ENCODE peak calls at places on chromosome 14, in seven cellular contexts. R is PC-3, S is GM23338, D is fibroblast of lung, A is MM.1S, U is HCT116, M is GM23248. N is an unnamed sample.

GRCh38 chr14:99327050-99327449 is 55.1 kb upstream of the BCL11B start:
- DNase-seq in M (no peak), S (no peak), D (no peak), A (no peak), U (no peak), R (no peak), N (no peak)

GRCh38 chr14:89638888-89639287 is 221.9 kb upstream of the FOXN3 start:
- DNase-seq in A (no peak), U (no peak), R (no peak), D (no peak), S (no peak), M (no peak), N (no peak)

GRCh38 chr14:23324455-23324846 is 3.2 kb downstream of the PABPN1 start:
- DNase-seq in M (no peak), U (no peak), D (no peak), S (no peak), A (no peak), R (no peak), N (no peak)

GRCh38 chr14:100762901-100763300 is 36.2 kb downstream of the DLK1 start:
- DNase-seq in U (no peak), A (no peak), S (no peak), R (no peak), D (no peak), M (no peak), N (no peak)

GRCh38 chr14:68444449-68445168 is 348.3 kb downstream of the ZFP36L1 start:
- DNase-seq in D (peak; percentile 64), R (peak; percentile 64), A (no peak), M (peak; percentile 59), S (no peak), U (no peak), N (no peak)

GRCh38 chr14:20986811-20987210 is 3.0 kb upstream of the METTL17 start:
- DNase-seq in D (peak; percentile 91), U (peak; percentile 48), S (no peak), A (no peak), R (peak; percentile 95), M (peak; percentile 96), N (peak; percentile 72)

GRCh38 chr14:32252030-32252670 is 49.1 kb upstream of the RNU6-8 start:
- DNase-seq in U (peak; percentile 62), M (peak; percentile 80), S (peak; percentile 85), A (peak; percentile 42), D (peak; percentile 85), R (peak; percentile 85), N (peak; percentile 87)

GRCh38 chr14:22849212-22849819 is 12.9 kb downstream of the MMP14 start:
- DNase-seq in D (no peak), A (no peak), S (peak; percentile 48), M (peak; percentile 83), R (no peak), U (no peak), N (no peak)

GRCh38 chr14:105055736-105056302 is 9.4 kb downstream of the GPR132 start:
- DNase-seq in U (no peak), M (no peak), D (no peak), S (no peak), R (no peak), A (no peak), N (peak; percentile 2)

GRCh38 chr14:25056688-25057078 is 6.7 kb upstream of the STXBP6 start:
- DNase-seq in A (no peak), R (no peak), D (peak; percentile 15), U (no peak), M (peak; percentile 55), S (no peak), N (no peak)

GRCh38 chr14:22147716-22148115 is 441.3 kb downstream of the DAD1 start:
- DNase-seq in S (peak; percentile 16), D (no peak), M (no peak), R (peak; percentile 38), U (no peak), A (no peak), N (no peak)

GRCh38 chr14:105294142-105294597 is 6.6 kb downstream of the BRF1 start:
- DNase-seq in A (no peak), S (no peak), U (no peak), M (peak; percentile 63), R (no peak), D (no peak), N (no peak)

GRCh38 chr14:84579292-84579691 is 950.7 kb upstream of the FLRT2 start:
- DNase-seq in S (no peak), A (no peak), D (no peak), U (no peak), M (no peak), R (no peak), N (peak; percentile 17)

GRCh38 chr14:58805057-58805456 is 167.3 kb downstream of the DACT1 start:
- DNase-seq in D (peak; percentile 88), S (no peak), R (no peak), M (peak; percentile 62), U (no peak), A (no peak), N (no peak)

GRCh38 chr14:90510208-90510607 is 113.4 kb downstream of the CALM1 start:
- DNase-seq in D (no peak), U (no peak), A (no peak), R (peak; percentile 10), M (no peak), S (peak; percentile 57), N (no peak)

GRCh38 chr14:92677087-92677668 is 71.2 kb downstream of the LGMN start:
- DNase-seq in M (no peak), R (no peak), U (no peak), D (no peak), A (no peak), S (no peak), N (no peak)

GRCh38 chr14:58716706-58717105 is 78.9 kb downstream of the DACT1 start:
- DNase-seq in A (no peak), U (no peak), M (no peak), S (no peak), R (peak; percentile 42), D (peak; percentile 31), N (no peak)

GRCh38 chr14:70052990-70053389 is 135.8 kb downstream of the SLC8A3 start:
- DNase-seq in U (no peak), S (peak; percentile 76), A (peak; percentile 33), D (peak; percentile 41), M (peak; percentile 56), R (peak; percentile 40), N (peak; percentile 63)

GRCh38 chr14:71130491-71131179 is 223.4 kb downstream of the PCNX1 start:
- DNase-seq in D (peak; percentile 70), A (no peak), U (no peak), M (peak; percentile 75), S (peak; percentile 45), R (peak; percentile 81), N (no peak)
- H2AFZ ChIP-seq in D (peak overlapping the region; percentile 75), A (no peak overlapping the region), U (peak overlapping the region; percentile 68), M (peak overlapping the region; percentile 79), S (no peak overlapping the region), R (peak overlapping the region; percentile 6), N (no peak overlapping the region)

DNA sequence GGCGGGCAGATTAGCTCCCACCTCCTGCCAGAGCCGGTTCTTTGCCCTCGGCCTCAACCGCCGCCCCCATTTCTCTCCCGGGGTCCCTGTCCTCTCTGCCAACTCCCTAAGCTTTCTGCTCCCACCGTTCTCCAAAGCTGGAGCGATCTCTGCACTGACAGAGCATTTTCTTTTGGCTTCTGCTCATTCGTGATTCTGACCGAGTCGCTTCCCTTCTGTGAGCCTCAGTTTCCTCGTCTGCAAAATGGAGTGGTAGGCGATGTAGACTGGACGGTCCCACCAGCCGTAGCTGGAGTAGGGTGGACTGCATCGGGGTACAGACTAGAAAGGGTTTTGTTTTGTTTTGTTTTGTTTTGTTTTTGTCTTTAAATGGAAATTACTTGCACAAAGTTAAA is 2.4 kb downstream of the VSX2 start:
- DNase-seq in S (no peak), D (peak; percentile 4), A (no peak), R (no peak), U (no peak), M (no peak), N (no peak)
- TF ChIP-seq EZH2 in S (peak; percentile 97), D (peak; percentile 93), A (no peak), R (no peak), U (no peak), M (peak; percentile 96), N (peak; percentile 88)

GRCh38 chr14:52121441-52121840 is 52.6 kb upstream of the NID2 start:
- DNase-seq in S (no peak), A (no peak), U (no peak), D (peak; percentile 23), R (no peak), M (peak; percentile 39), N (no peak)

GRCh38 chr14:52125885-52126284 is 57.0 kb upstream of the NID2 start:
- DNase-seq in S (no peak), R (no peak), U (no peak), M (no peak), D (no peak), A (no peak), N (no peak)

GRCh38 chr14:52119030-52119429 is 50.2 kb upstream of the NID2 start:
- DNase-seq in M (no peak), A (no peak), U (no peak), D (peak; percentile 47), S (no peak), R (no peak), N (peak; percentile 24)

GRCh38 chr14:52129733-52130132 is 60.9 kb upstream of the NID2 start:
- DNase-seq in R (no peak), A (no peak), D (no peak), S (no peak), M (no peak), U (no peak), N (no peak)

GRCh38 chr14:52124791-52125661 is 56.2 kb upstream of the NID2 start:
- DNase-seq in S (peak; percentile 55), U (no peak), D (peak; percentile 92), M (peak; percentile 91), R (peak; percentile 50), A (no peak), N (peak; percentile 13)
- H3K27ac ChIP-seq in S (peak overlapping the region; percentile 34), U (no peak overlapping the region), D (peak overlapping the region; percentile 84), M (peak overlapping the region; percentile 94), R (peak overlapping the region; percentile 46), A (no peak overlapping the region), N (peak overlapping the region; percentile 54)

DNA sequence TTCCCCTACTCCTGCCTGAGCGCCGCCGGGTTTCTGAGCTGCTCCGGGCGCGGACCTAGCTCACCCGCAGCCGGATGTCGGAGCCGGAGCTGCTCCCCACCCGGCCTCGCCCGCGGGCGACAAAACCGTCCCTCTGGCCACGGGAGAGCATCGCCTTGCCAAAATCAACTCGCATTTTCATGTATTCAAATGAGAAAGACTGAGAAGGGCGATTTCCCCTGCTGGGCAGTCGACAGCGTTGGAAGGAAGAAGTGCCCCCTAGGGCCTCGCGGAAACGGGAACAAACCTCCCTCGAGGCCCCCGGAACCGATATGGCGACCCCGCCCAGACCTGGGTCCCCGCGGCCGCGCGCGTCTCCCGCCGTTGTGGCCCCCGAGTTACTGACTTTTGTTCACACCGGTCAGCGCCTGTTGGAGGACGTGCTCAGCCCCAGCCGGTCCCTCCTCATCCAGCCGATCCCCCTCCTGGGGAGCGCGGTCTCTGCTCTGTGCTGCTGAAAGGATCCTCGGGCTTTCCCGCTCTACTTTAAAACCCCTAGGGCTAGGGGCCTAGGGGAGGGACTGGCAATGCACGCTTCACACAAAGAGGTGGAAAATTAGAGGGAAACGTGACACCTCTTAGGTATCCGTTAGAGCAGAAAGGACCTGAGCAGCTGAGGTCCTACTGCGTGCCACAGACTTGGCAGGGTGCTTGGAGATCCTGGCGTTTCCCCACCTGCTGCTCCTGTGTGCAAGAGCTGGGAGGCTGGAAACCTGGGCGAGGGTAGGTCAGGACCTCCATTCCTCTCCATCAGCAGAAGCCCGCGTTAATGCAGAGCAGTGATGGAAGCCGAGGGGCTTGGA is 4.3 kb downstream of the TTC6 start:
- DNase-seq in R (peak; percentile 63), S (peak; percentile 82), D (no peak), U (no peak), M (peak; percentile 35), A (no peak), N (peak; percentile 40)
- H2AFZ ChIP-seq in R (peak overlapping the region; percentile 55), S (peak overlapping the region; percentile 69), D (no peak overlapping the region), U (no peak overlapping the region), M (no peak overlapping the region), A (no peak overlapping the region), N (peak overlapping the region; percentile 79)

GRCh38 chr14:59918824-59919581 is 941 bp upstream of the LRRC9 start:
- DNase-seq in R (peak; percentile 71), A (no peak), M (peak; percentile 60), U (peak; percentile 16), D (peak; percentile 50), S (peak; percentile 43), N (peak; percentile 53)
- TF ChIP-seq EZH2 in R (peak; percentile 98), A (no peak), M (no peak), U (no peak), D (no peak), S (no peak), N (no peak)